ENCODE peak calls at places on chromosomes 7 and 10, in seven cellular contexts. One of them, this sample, is unnamed.

GRCh38 chr7:132654150-132654549 is 77.9 kb upstream of the PLXNA4 start:
- DNase-seq in PC-3: peak
- DNase-seq in mesothelial cell of epicardium: no peak
- DNase-seq in ELR: peak
- DNase-seq in germinal center: peak
- DNase-seq in stimulated activated CD4-positive, alpha-beta T cell treated with anti-CD3 and anti-CD28 coated beads, Interleukin-1b, Interleukin-23, amount 100 ng/mL, for 1 hour: no peak
- DNase-seq in cardiac muscle cell: no peak
- DNase-seq in this sample: no peak

GRCh38 chr10:126156012-126156411 is 232.3 kb downstream of the ADAM12 start:
- DNase-seq in PC-3: no peak
- DNase-seq in stimulated activated CD4-positive, alpha-beta T cell treated with anti-CD3 and anti-CD28 coated beads, Interleukin-1b, Interleukin-23, amount 100 ng/mL, for 1 hour: no peak
- DNase-seq in cardiac muscle cell: no peak
- DNase-seq in ELR: no peak
- DNase-seq in mesothelial cell of epicardium: no peak
- DNase-seq in germinal center: no peak
- DNase-seq in this sample: no peak

GRCh38 chr7:75842836-75843446 is 29.3 kb upstream of the CCL24 start:
- DNase-seq in ELR: peak
- DNase-seq in PC-3: peak
- DNase-seq in germinal center: no peak
- DNase-seq in stimulated activated CD4-positive, alpha-beta T cell treated with anti-CD3 and anti-CD28 coated beads, Interleukin-1b, Interleukin-23, amount 100 ng/mL, for 1 hour: no peak
- DNase-seq in mesothelial cell of epicardium: no peak
- DNase-seq in cardiac muscle cell: no peak
- DNase-seq in this sample: no peak

GRCh38 chr10:70272925-70273316 is 10.9 kb downstream of the NPFFR1 start:
- DNase-seq in cardiac muscle cell: no peak
- DNase-seq in germinal center: peak
- DNase-seq in mesothelial cell of epicardium: no peak
- DNase-seq in stimulated activated CD4-positive, alpha-beta T cell treated with anti-CD3 and anti-CD28 coated beads, Interleukin-1b, Interleukin-23, amount 100 ng/mL, for 1 hour: no peak
- DNase-seq in ELR: peak
- DNase-seq in PC-3: peak
- DNase-seq in this sample: no peak

GRCh38 chr10:130432850-130433249 is 296.7 kb downstream of the GLRX3 start:
- DNase-seq in PC-3: no peak
- DNase-seq in ELR: no peak
- DNase-seq in cardiac muscle cell: no peak
- DNase-seq in stimulated activated CD4-positive, alpha-beta T cell treated with anti-CD3 and anti-CD28 coated beads, Interleukin-1b, Interleukin-23, amount 100 ng/mL, for 1 hour: no peak
- DNase-seq in mesothelial cell of epicardium: no peak
- DNase-seq in germinal center: no peak
- DNase-seq in this sample: no peak

GRCh38 chr10:124125305-124126116 is 32.1 kb upstream of the CHST15 start:
- DNase-seq in mesothelial cell of epicardium: no peak
- DNase-seq in stimulated activated CD4-positive, alpha-beta T cell treated with anti-CD3 and anti-CD28 coated beads, Interleukin-1b, Interleukin-23, amount 100 ng/mL, for 1 hour: no peak
- DNase-seq in PC-3: peak
- DNase-seq in ELR: peak
- DNase-seq in cardiac muscle cell: peak
- DNase-seq in germinal center: peak
- DNase-seq in this sample: no peak

GRCh38 chr7:80630611-80631010 is 7.8 kb upstream of the CD36 start:
- DNase-seq in cardiac muscle cell: no peak
- DNase-seq in germinal center: no peak
- DNase-seq in stimulated activated CD4-positive, alpha-beta T cell treated with anti-CD3 and anti-CD28 coated beads, Interleukin-1b, Interleukin-23, amount 100 ng/mL, for 1 hour: no peak
- DNase-seq in ELR: no peak
- DNase-seq in PC-3: no peak
- DNase-seq in mesothelial cell of epicardium: no peak
- DNase-seq in this sample: no peak

GRCh38 chr10:133230387-133231195 is 574 bp downstream of the UTF1 start:
- DNase-seq in cardiac muscle cell: peak
- DNase-seq in germinal center: peak
- DNase-seq in mesothelial cell of epicardium: peak
- DNase-seq in ELR: no peak
- DNase-seq in stimulated activated CD4-positive, alpha-beta T cell treated with anti-CD3 and anti-CD28 coated beads, Interleukin-1b, Interleukin-23, amount 100 ng/mL, for 1 hour: no peak
- DNase-seq in PC-3: no peak
- DNase-seq in this sample: no peak

GRCh38 chr10:119896937-119897336 is 4.4 kb downstream of the SEC23IP start:
- DNase-seq in stimulated activated CD4-positive, alpha-beta T cell treated with anti-CD3 and anti-CD28 coated beads, Interleukin-1b, Interleukin-23, amount 100 ng/mL, for 1 hour: no peak
- DNase-seq in germinal center: no peak
- DNase-seq in PC-3: peak
- DNase-seq in cardiac muscle cell: peak
- DNase-seq in ELR: no peak
- DNase-seq in mesothelial cell of epicardium: no peak
- DNase-seq in this sample: no peak

GRCh38 chr7:66694286-66694685 is 46.2 kb upstream of the RABGEF1 start:
- DNase-seq in PC-3: no peak
- DNase-seq in ELR: no peak
- DNase-seq in germinal center: no peak
- DNase-seq in stimulated activated CD4-positive, alpha-beta T cell treated with anti-CD3 and anti-CD28 coated beads, Interleukin-1b, Interleukin-23, amount 100 ng/mL, for 1 hour: no peak
- DNase-seq in mesothelial cell of epicardium: no peak
- DNase-seq in cardiac muscle cell: no peak
- DNase-seq in this sample: no peak

GRCh38 chr7:256461-256940 is 33.5 kb upstream of the FOXL3 start:
- DNase-seq in mesothelial cell of epicardium: no peak
- DNase-seq in cardiac muscle cell: no peak
- DNase-seq in ELR: no peak
- DNase-seq in stimulated activated CD4-positive, alpha-beta T cell treated with anti-CD3 and anti-CD28 coated beads, Interleukin-1b, Interleukin-23, amount 100 ng/mL, for 1 hour: no peak
- DNase-seq in germinal center: no peak
- DNase-seq in PC-3: no peak
- DNase-seq in this sample: no peak

GRCh38 chr10:49484501-49485230 is 54.3 kb downstream of the ERCC6 start:
- DNase-seq in cardiac muscle cell: no peak
- DNase-seq in germinal center: no peak
- DNase-seq in stimulated activated CD4-positive, alpha-beta T cell treated with anti-CD3 and anti-CD28 coated beads, Interleukin-1b, Interleukin-23, amount 100 ng/mL, for 1 hour: no peak
- DNase-seq in ELR: peak
- DNase-seq in PC-3: no peak
- DNase-seq in mesothelial cell of epicardium: no peak
- DNase-seq in this sample: no peak

GRCh38 chr7:152120776-152121175 is 95.3 kb downstream of the GALNT11 start:
- DNase-seq in stimulated activated CD4-positive, alpha-beta T cell treated with anti-CD3 and anti-CD28 coated beads, Interleukin-1b, Interleukin-23, amount 100 ng/mL, for 1 hour: no peak
- DNase-seq in germinal center: no peak
- DNase-seq in cardiac muscle cell: no peak
- DNase-seq in PC-3: no peak
- DNase-seq in ELR: no peak
- DNase-seq in mesothelial cell of epicardium: no peak
- DNase-seq in this sample: no peak

GRCh38 chr7:83684928-83685327 is 36.0 kb upstream of the SEMA3E start:
- DNase-seq in mesothelial cell of epicardium: peak
- DNase-seq in ELR: no peak
- DNase-seq in cardiac muscle cell: peak
- DNase-seq in PC-3: peak
- DNase-seq in germinal center: no peak
- DNase-seq in stimulated activated CD4-positive, alpha-beta T cell treated with anti-CD3 and anti-CD28 coated beads, Interleukin-1b, Interleukin-23, amount 100 ng/mL, for 1 hour: no peak
- DNase-seq in this sample: no peak

GRCh38 chr10:11144626-11145497 is 127.2 kb downstream of the CELF2 start:
- DNase-seq in germinal center: no peak
- DNase-seq in ELR: no peak
- DNase-seq in PC-3: no peak
- DNase-seq in cardiac muscle cell: peak
- DNase-seq in mesothelial cell of epicardium: no peak
- DNase-seq in stimulated activated CD4-positive, alpha-beta T cell treated with anti-CD3 and anti-CD28 coated beads, Interleukin-1b, Interleukin-23, amount 100 ng/mL, for 1 hour: no peak
- DNase-seq in this sample: no peak

GRCh38 chr10:22598488-22598887 is 115.9 kb downstream of the PIP4K2A start:
- DNase-seq in cardiac muscle cell: no peak
- DNase-seq in mesothelial cell of epicardium: no peak
- DNase-seq in PC-3: no peak
- DNase-seq in germinal center: no peak
- DNase-seq in ELR: peak
- DNase-seq in stimulated activated CD4-positive, alpha-beta T cell treated with anti-CD3 and anti-CD28 coated beads, Interleukin-1b, Interleukin-23, amount 100 ng/mL, for 1 hour: no peak
- DNase-seq in this sample: no peak

GRCh38 chr7:91289633-91290260 is 25.5 kb downstream of the FZD1 start:
- DNase-seq in PC-3: no peak
- DNase-seq in stimulated activated CD4-positive, alpha-beta T cell treated with anti-CD3 and anti-CD28 coated beads, Interleukin-1b, Interleukin-23, amount 100 ng/mL, for 1 hour: no peak
- DNase-seq in ELR: no peak
- DNase-seq in germinal center: no peak
- DNase-seq in mesothelial cell of epicardium: no peak
- DNase-seq in cardiac muscle cell: no peak
- DNase-seq in this sample: no peak

GRCh38 chr10:117165557-117166419 is 27.7 kb upstream of the VAX1 start:
- DNase-seq in ELR: peak
- DNase-seq in germinal center: peak
- DNase-seq in stimulated activated CD4-positive, alpha-beta T cell treated with anti-CD3 and anti-CD28 coated beads, Interleukin-1b, Interleukin-23, amount 100 ng/mL, for 1 hour: no peak
- DNase-seq in mesothelial cell of epicardium: peak
- DNase-seq in cardiac muscle cell: peak
- DNase-seq in PC-3: peak
- DNase-seq in this sample: no peak

GRCh38 chr10:61463035-61463909 is 10.1 kb upstream of the TMEM26 start:
- DNase-seq in mesothelial cell of epicardium: no peak
- DNase-seq in germinal center: no peak
- DNase-seq in PC-3: peak
- DNase-seq in ELR: peak
- DNase-seq in stimulated activated CD4-positive, alpha-beta T cell treated with anti-CD3 and anti-CD28 coated beads, Interleukin-1b, Interleukin-23, amount 100 ng/mL, for 1 hour: no peak
- DNase-seq in cardiac muscle cell: no peak
- DNase-seq in this sample: no peak

GRCh38 chr10:73553316-73553715 is 37.8 kb downstream of the USP54 start:
- DNase-seq in stimulated activated CD4-positive, alpha-beta T cell treated with anti-CD3 and anti-CD28 coated beads, Interleukin-1b, Interleukin-23, amount 100 ng/mL, for 1 hour: no peak
- DNase-seq in germinal center: no peak
- DNase-seq in ELR: no peak
- DNase-seq in cardiac muscle cell: no peak
- DNase-seq in mesothelial cell of epicardium: no peak
- DNase-seq in PC-3: no peak
- DNase-seq in this sample: peak

GRCh38 chr10:87862644-87863101 is 660 bp downstream of the KLLN start:
- DNase-seq in germinal center: no peak
- DNase-seq in stimulated activated CD4-positive, alpha-beta T cell treated with anti-CD3 and anti-CD28 coated beads, Interleukin-1b, Interleukin-23, amount 100 ng/mL, for 1 hour: peak
- DNase-seq in ELR: no peak
- DNase-seq in PC-3: peak
- DNase-seq in cardiac muscle cell: no peak
- DNase-seq in mesothelial cell of epicardium: no peak
- DNase-seq in this sample: no peak

GRCh38 chr7:37455081-37455480 is 6.4 kb upstream of the ELMO1 start:
- DNase-seq in stimulated activated CD4-positive, alpha-beta T cell treated with anti-CD3 and anti-CD28 coated beads, Interleukin-1b, Interleukin-23, amount 100 ng/mL, for 1 hour: no peak
- DNase-seq in ELR: no peak
- DNase-seq in PC-3: no peak
- DNase-seq in cardiac muscle cell: no peak
- DNase-seq in mesothelial cell of epicardium: no peak
- DNase-seq in germinal center: no peak
- DNase-seq in this sample: no peak

GRCh38 chr7:82291931-82292330 is 151.6 kb downstream of the CACNA2D1 start:
- DNase-seq in mesothelial cell of epicardium: no peak
- DNase-seq in stimulated activated CD4-positive, alpha-beta T cell treated with anti-CD3 and anti-CD28 coated beads, Interleukin-1b, Interleukin-23, amount 100 ng/mL, for 1 hour: no peak
- DNase-seq in ELR: peak
- DNase-seq in germinal center: no peak
- DNase-seq in cardiac muscle cell: no peak
- DNase-seq in PC-3: peak
- DNase-seq in this sample: no peak

GRCh38 chr7:16754869-16755317 is 1.3 kb downstream of the TSPAN13 start:
- DNase-seq in PC-3: peak
- DNase-seq in cardiac muscle cell: no peak
- DNase-seq in mesothelial cell of epicardium: no peak
- DNase-seq in ELR: no peak
- DNase-seq in germinal center: no peak
- DNase-seq in stimulated activated CD4-positive, alpha-beta T cell treated with anti-CD3 and anti-CD28 coated beads, Interleukin-1b, Interleukin-23, amount 100 ng/mL, for 1 hour: no peak
- DNase-seq in this sample: no peak

GRCh38 chr7:132035517-132036362 is 479.3 kb upstream of the PODXL start:
- DNase-seq in PC-3: peak
- DNase-seq in germinal center: no peak
- DNase-seq in ELR: no peak
- DNase-seq in mesothelial cell of epicardium: no peak
- DNase-seq in cardiac muscle cell: peak
- DNase-seq in stimulated activated CD4-positive, alpha-beta T cell treated with anti-CD3 and anti-CD28 coated beads, Interleukin-1b, Interleukin-23, amount 100 ng/mL, for 1 hour: no peak
- DNase-seq in this sample: no peak

GRCh38 chr7:20735346-20736065 is 51.2 kb downstream of the SP8 start:
- DNase-seq in ELR: no peak
- DNase-seq in mesothelial cell of epicardium: no peak
- DNase-seq in stimulated activated CD4-positive, alpha-beta T cell treated with anti-CD3 and anti-CD28 coated beads, Interleukin-1b, Interleukin-23, amount 100 ng/mL, for 1 hour: no peak
- DNase-seq in cardiac muscle cell: no peak
- DNase-seq in germinal center: no peak
- DNase-seq in PC-3: no peak
- DNase-seq in this sample: no peak

GRCh38 chr7:104772405-104772821 is 241.6 kb upstream of the KMT2E start:
- DNase-seq in stimulated activated CD4-positive, alpha-beta T cell treated with anti-CD3 and anti-CD28 coated beads, Interleukin-1b, Interleukin-23, amount 100 ng/mL, for 1 hour: no peak
- DNase-seq in mesothelial cell of epicardium: no peak
- DNase-seq in ELR: no peak
- DNase-seq in PC-3: no peak
- DNase-seq in germinal center: no peak
- DNase-seq in cardiac muscle cell: no peak
- DNase-seq in this sample: no peak

GRCh38 chr7:116443101-116443523 is 56.4 kb upstream of the CAV2 start:
- DNase-seq in PC-3: peak
- DNase-seq in mesothelial cell of epicardium: no peak
- DNase-seq in cardiac muscle cell: no peak
- DNase-seq in stimulated activated CD4-positive, alpha-beta T cell treated with anti-CD3 and anti-CD28 coated beads, Interleukin-1b, Interleukin-23, amount 100 ng/mL, for 1 hour: no peak
- DNase-seq in germinal center: no peak
- DNase-seq in ELR: peak
- DNase-seq in this sample: no peak

GRCh38 chr7:133265821-133266220 is 12.9 kb downstream of the EXOC4 start:
- DNase-seq in cardiac muscle cell: no peak
- DNase-seq in mesothelial cell of epicardium: no peak
- DNase-seq in stimulated activated CD4-positive, alpha-beta T cell treated with anti-CD3 and anti-CD28 coated beads, Interleukin-1b, Interleukin-23, amount 100 ng/mL, for 1 hour: no peak
- DNase-seq in ELR: peak
- DNase-seq in germinal center: no peak
- DNase-seq in PC-3: no peak
- DNase-seq in this sample: no peak

GRCh38 chr10:106078796-106079576 is 1085.5 kb downstream of the SORCS1 start:
- DNase-seq in mesothelial cell of epicardium: no peak
- DNase-seq in PC-3: peak
- DNase-seq in germinal center: no peak
- DNase-seq in stimulated activated CD4-positive, alpha-beta T cell treated with anti-CD3 and anti-CD28 coated beads, Interleukin-1b, Interleukin-23, amount 100 ng/mL, for 1 hour: no peak
- DNase-seq in ELR: no peak
- DNase-seq in cardiac muscle cell: no peak
- DNase-seq in this sample: no peak

GRCh38 chr10:131224106-131224505 is 87.4 kb downstream of the TCERG1L start:
- DNase-seq in PC-3: no peak
- DNase-seq in germinal center: no peak
- DNase-seq in mesothelial cell of epicardium: no peak
- DNase-seq in ELR: no peak
- DNase-seq in cardiac muscle cell: no peak
- DNase-seq in stimulated activated CD4-positive, alpha-beta T cell treated with anti-CD3 and anti-CD28 coated beads, Interleukin-1b, Interleukin-23, amount 100 ng/mL, for 1 hour: no peak
- DNase-seq in this sample: no peak

GRCh38 chr10:6617319-6618076 is 37.4 kb upstream of the PRKCQ start:
- DNase-seq in ELR: no peak
- DNase-seq in mesothelial cell of epicardium: no peak
- DNase-seq in germinal center: no peak
- DNase-seq in PC-3: no peak
- DNase-seq in stimulated activated CD4-positive, alpha-beta T cell treated with anti-CD3 and anti-CD28 coated beads, Interleukin-1b, Interleukin-23, amount 100 ng/mL, for 1 hour: no peak
- DNase-seq in cardiac muscle cell: no peak
- DNase-seq in this sample: no peak

GRCh38 chr7:20449146-20449648 is 118.5 kb downstream of the ITGB8 start:
- DNase-seq in germinal center: no peak
- DNase-seq in PC-3: no peak
- DNase-seq in stimulated activated CD4-positive, alpha-beta T cell treated with anti-CD3 and anti-CD28 coated beads, Interleukin-1b, Interleukin-23, amount 100 ng/mL, for 1 hour: no peak
- DNase-seq in cardiac muscle cell: no peak
- DNase-seq in mesothelial cell of epicardium: no peak
- DNase-seq in ELR: no peak
- DNase-seq in this sample: no peak

GRCh38 chr10:29926649-29927048 is 132.7 kb downstream of the JCAD start:
- DNase-seq in germinal center: no peak
- DNase-seq in cardiac muscle cell: no peak
- DNase-seq in stimulated activated CD4-positive, alpha-beta T cell treated with anti-CD3 and anti-CD28 coated beads, Interleukin-1b, Interleukin-23, amount 100 ng/mL, for 1 hour: no peak
- DNase-seq in ELR: peak
- DNase-seq in PC-3: peak
- DNase-seq in mesothelial cell of epicardium: no peak
- DNase-seq in this sample: no peak

GRCh38 chr7:101950450-101951119 is 133.2 kb downstream of the CUX1 start:
- DNase-seq in ELR: peak
- DNase-seq in PC-3: peak
- DNase-seq in cardiac muscle cell: no peak
- DNase-seq in mesothelial cell of epicardium: no peak
- DNase-seq in stimulated activated CD4-positive, alpha-beta T cell treated with anti-CD3 and anti-CD28 coated beads, Interleukin-1b, Interleukin-23, amount 100 ng/mL, for 1 hour: no peak
- DNase-seq in germinal center: no peak
- DNase-seq in this sample: no peak

GRCh38 chr10:104264783-104265182 is 4.2 kb upstream of the GSTO2 start:
- DNase-seq in germinal center: no peak
- DNase-seq in stimulated activated CD4-positive, alpha-beta T cell treated with anti-CD3 and anti-CD28 coated beads, Interleukin-1b, Interleukin-23, amount 100 ng/mL, for 1 hour: no peak
- DNase-seq in ELR: no peak
- DNase-seq in mesothelial cell of epicardium: no peak
- DNase-seq in PC-3: no peak
- DNase-seq in cardiac muscle cell: no peak
- DNase-seq in this sample: no peak

GRCh38 chr7:27933691-27934565 is 194.0 kb downstream of the TAX1BP1 start:
- DNase-seq in mesothelial cell of epicardium: no peak
- DNase-seq in stimulated activated CD4-positive, alpha-beta T cell treated with anti-CD3 and anti-CD28 coated beads, Interleukin-1b, Interleukin-23, amount 100 ng/mL, for 1 hour: no peak
- DNase-seq in germinal center: no peak
- DNase-seq in PC-3: peak
- DNase-seq in cardiac muscle cell: no peak
- DNase-seq in ELR: peak
- DNase-seq in this sample: no peak